ENCODE peak calls at places on chromosomes 4 and X, in seven cellular contexts. F is activated CD4-positive, CD25-positive, alpha-beta regulatory T cell treated with anti-CD3 and anti-CD28 coated beads, Interleukin-2, amount 50 U/mL, for 72 hours; T is ELR; E is nephron progenitor cell; Q is astrocyte; C is Right ventricle myocardium superior; S is T-helper 2 cell. V is an unnamed sample.
A peak's percentile ranks its signal among the peaks of the same experiment; 100 is the strongest.

GRCh38 chr4:1403177-1403583 is 3.1 kb downstream of the NKX1-1 start:
- DNase-seq in F (no peak), T (no peak), E (no peak), Q (no peak), C (peak; percentile 26), S (no peak), V (no peak)

GRCh38 chr4:107094332-107094731 is 58.2 kb upstream of the DKK2 start:
- DNase-seq in F (no peak), T (peak; percentile 55), E (no peak), Q (peak; percentile 17), C (no peak), S (no peak), V (no peak)

GRCh38 chr4:8880851-8881250 is 9.2 kb upstream of the HMX1 start:
- DNase-seq in F (no peak), T (no peak), E (no peak), Q (no peak), C (no peak), S (no peak), V (no peak)

GRCh38 chr4:68734095-68734494 is 63.6 kb upstream of the UGT2B15 start:
- DNase-seq in F (no peak), T (no peak), E (no peak), Q (no peak), C (no peak), S (no peak), V (no peak)

GRCh38 chrX:3520987-3521875 is 174.8 kb upstream of the MXRA5 start:
- DNase-seq in F (no peak), T (no peak), E (no peak), Q (peak; percentile 78), C (no peak), S (no peak), V (no peak)

GRCh38 chr4:19711871-19712270 is 539.8 kb upstream of the SLIT2 start:
- DNase-seq in F (no peak), T (peak; percentile 90), E (no peak), Q (peak; percentile 85), C (no peak), S (no peak), V (no peak)

GRCh38 chrX:108435261-108435660 is 3.0 kb downstream of the COL4A6 start:
- DNase-seq in F (no peak), T (no peak), E (no peak), Q (no peak), C (no peak), S (no peak), V (no peak)

GRCh38 chrX:118495958-118496762 is 545 bp downstream of the DOCK11 start:
- DNase-seq in F (peak; percentile 68), T (peak; percentile 61), E (no peak), Q (no peak), C (peak; percentile 82), S (peak; percentile 37), V (peak; percentile 35)

GRCh38 chr4:145937990-145938611 is 522 bp downstream of the ZNF827 start:
- DNase-seq in F (peak; percentile 42), T (peak; percentile 44), E (peak; percentile 27), Q (peak; percentile 26), C (no peak), S (no peak), V (peak; percentile 14)

GRCh38 chrX:68841251-68842049 is 12.6 kb downstream of the EFNB1 start:
- DNase-seq in F (no peak), T (no peak), E (no peak), Q (no peak), C (peak; percentile 58), S (no peak), V (no peak)

GRCh38 chr4:45317276-45317675 is 590.9 kb upstream of the GNPDA2 start:
- DNase-seq in F (no peak), T (no peak), E (no peak), Q (no peak), C (no peak), S (no peak), V (no peak)

GRCh38 chr4:96326846-96327245 is 487.0 kb downstream of the PDHA2 start:
- DNase-seq in F (no peak), T (no peak), E (no peak), Q (no peak), C (no peak), S (no peak), V (no peak)

GRCh38 chr4:168511780-168512467 is 15.1 kb downstream of the PALLD start:
- DNase-seq in F (peak; percentile 46), T (no peak), E (no peak), Q (no peak), C (no peak), S (peak; percentile 11), V (no peak)

GRCh38 chr4:16116493-16116990 is 32.7 kb upstream of the PROM1 start:
- DNase-seq in F (no peak), T (no peak), E (no peak), Q (no peak), C (no peak), S (no peak), V (no peak)

GRCh38 chrX:16643160-16643559 is 6.8 kb upstream of the S100G start:
- DNase-seq in F (no peak), T (peak; percentile 33), E (no peak), Q (peak; percentile 49), C (no peak), S (no peak), V (no peak)

GRCh38 chr4:84418032-84418709 is 80.9 kb downstream of the NKX6-1 start:
- DNase-seq in F (no peak), T (no peak), E (peak; percentile 21), Q (no peak), C (no peak), S (no peak), V (no peak)

GRCh38 chr4:103996059-103996458 is 276.3 kb upstream of the TACR3 start:
- DNase-seq in F (no peak), T (peak; percentile 20), E (no peak), Q (peak; percentile 4), C (no peak), S (no peak), V (no peak)

GRCh38 chr4:22515888-22516541 is at the start of gene ADGRA3:
- DNase-seq in F (peak; percentile 32), T (peak; percentile 72), E (peak; percentile 87), Q (peak; percentile 53), C (peak; percentile 84), S (no peak), V (no peak)

GRCh38 chr4:11881364-11881763 is 452.7 kb upstream of the HS3ST1 start:
- DNase-seq in F (no peak), T (no peak), E (no peak), Q (no peak), C (no peak), S (no peak), V (no peak)

GRCh38 chr4:106450249-106450648 is 81.7 kb upstream of the GIMD1 start:
- DNase-seq in F (no peak), T (no peak), E (no peak), Q (peak; percentile 8), C (no peak), S (no peak), V (no peak)

GRCh38 chr4:40559585-40560465 is 69.8 kb downstream of the RBM47 start:
- DNase-seq in F (no peak), T (no peak), E (no peak), Q (no peak), C (no peak), S (no peak), V (no peak)

GRCh38 chrX:49627030-49627777 is 28.4 kb downstream of the GAGE1 start:
- DNase-seq in F (peak; percentile 40), T (no peak), E (peak; percentile 3), Q (no peak), C (no peak), S (no peak), V (peak; percentile 3)

GRCh38 chrX:150768580-150769190 is 75.5 kb downstream of the MTMR1 start:
- DNase-seq in F (no peak), T (no peak), E (no peak), Q (no peak), C (no peak), S (no peak), V (no peak)

GRCh38 chr4:44916406-44916805 is 190.1 kb upstream of the GNPDA2 start:
- DNase-seq in F (no peak), T (peak; percentile 2), E (no peak), Q (no peak), C (no peak), S (no peak), V (no peak)

GRCh38 chrX:125394449-125394848 is 74.8 kb downstream of the TEX13C start:
- DNase-seq in F (no peak), T (no peak), E (no peak), Q (no peak), C (no peak), S (no peak), V (no peak)

V was measured in stimulated activated effector memory CD8-positive, alpha-beta T cell treated with anti-CD3 and anti-CD28 coated beads, Interleukin-12 subunit alpha, Interleukin-12 subunit beta, amount 100 ng/mL, for 72 hours.